ENCODE peak calls at places on chromosomes 6 and 20, in seven cellular contexts. I, M, N, S, U, O and C are unnamed samples.
A peak's percentile ranks its signal among the peaks of the same experiment; 100 is the strongest.

GRCh38 chr20:40738976-40739375 is 49.9 kb upstream of the MAFB start:
- DNase-seq in M (no peak), N (no peak), U (peak; percentile 41), S (no peak), I (no peak), O (no peak), C (no peak)

GRCh38 chr20:38167851-38168760 is 3.0 kb upstream of the TGM2 start:
- DNase-seq in O (peak; percentile 95), S (peak; percentile 73), I (peak; percentile 96), N (peak; percentile 92), U (no peak), M (no peak), C (peak; percentile 43)

GRCh38 chr20:5650191-5650691 is 100.0 kb upstream of the SHLD1 start:
- DNase-seq in S (no peak), U (no peak), N (no peak), M (no peak), I (no peak), O (no peak), C (no peak)

GRCh38 chr6:170291271-170292110 is 613 bp upstream of the DLL1 start:
- DNase-seq in O (no peak), N (no peak), I (no peak), S (peak; percentile 58), M (peak; percentile 91), U (peak; percentile 88), C (peak; percentile 92)

GRCh38 chr6:29828471-29828797 is 809 bp downstream of the HLA-G start:
- DNase-seq in M (no peak), S (no peak), U (peak; percentile 84), N (no peak), I (no peak), O (peak; percentile 40), C (peak; percentile 75)

GRCh38 chr20:59385461-59385860 is 85.0 kb downstream of the EDN3 start:
- DNase-seq in U (peak; percentile 50), S (peak; percentile 77), M (no peak), O (no peak), N (no peak), I (no peak), C (peak; percentile 56)

GRCh38 chr20:36830791-36831691 is 44.9 kb upstream of the TLDC2 start:
- DNase-seq in U (no peak), N (no peak), S (no peak), O (no peak), I (peak; percentile 23), M (no peak), C (no peak)

GRCh38 chr6:54801669-54802068 is 44.9 kb upstream of the FAM83B start:
- DNase-seq in U (no peak), I (peak; percentile 93), N (peak; percentile 92), M (no peak), O (no peak), S (peak; percentile 47), C (no peak)

GRCh38 chr6:122580731-122581130 is 29.5 kb upstream of the PKIB start:
- DNase-seq in O (no peak), I (no peak), S (peak; percentile 27), U (no peak), N (peak; percentile 43), M (no peak), C (no peak)

GRCh38 chr6:142907017-142907470 is 37.9 kb downstream of the HIVEP2 start:
- DNase-seq in N (no peak), U (no peak), I (no peak), O (no peak), M (no peak), S (no peak), C (no peak)

GRCh38 chr20:62822788-62823651 is 6.2 kb downstream of the COL9A3 start:
- DNase-seq in O (peak; percentile 85), S (peak; percentile 77), I (peak; percentile 11), M (no peak), N (no peak), U (peak; percentile 57), C (peak; percentile 77)

DNA sequence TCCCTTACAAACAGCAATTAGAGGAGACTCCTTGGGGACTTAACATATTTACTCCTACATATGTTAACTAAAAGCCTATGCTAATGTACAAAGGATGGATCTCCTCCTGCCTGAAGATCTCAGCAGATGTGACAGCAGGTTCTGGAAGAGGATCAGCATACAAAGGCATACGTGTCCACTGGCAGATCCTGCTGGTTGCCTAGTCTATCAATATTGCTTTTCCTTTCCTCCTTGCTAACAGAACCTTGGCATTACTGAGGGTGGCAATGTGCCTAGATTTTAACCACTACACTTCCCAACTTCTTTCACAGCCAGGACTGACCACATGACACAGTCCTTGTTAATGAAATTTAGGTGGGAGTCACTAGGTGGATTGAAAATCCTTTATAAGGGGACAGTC is 29.6 kb downstream of the PRKN start:
- DNase-seq in M (no peak), O (no peak), S (no peak), I (no peak), N (no peak), U (no peak), C (no peak)
- H2BK120ac ChIP-seq in M (no peak overlapping the region), O (no peak overlapping the region), S (no peak overlapping the region), I (no peak overlapping the region), N (no peak overlapping the region), U (no peak overlapping the region), C (no peak overlapping the region)

GRCh38 chr6:164439331-164439730 is 870.1 kb downstream of the C6orf118 start:
- DNase-seq in N (no peak), O (no peak), U (no peak), S (no peak), I (no peak), M (no peak), C (no peak)

GRCh38 chr6:164436976-164437375 is 872.4 kb downstream of the C6orf118 start:
- DNase-seq in U (no peak), I (no peak), M (no peak), N (no peak), S (no peak), O (no peak), C (no peak)

GRCh38 chr6:164442572-164442971 is 866.8 kb downstream of the C6orf118 start:
- DNase-seq in O (no peak), M (no peak), N (no peak), S (no peak), U (no peak), I (no peak), C (no peak)
- H3K18ac ChIP-seq in O (no peak overlapping the region), M (no peak overlapping the region), N (no peak overlapping the region), S (no peak overlapping the region), U (no peak overlapping the region), I (no peak overlapping the region), C (no peak overlapping the region)

DNA sequence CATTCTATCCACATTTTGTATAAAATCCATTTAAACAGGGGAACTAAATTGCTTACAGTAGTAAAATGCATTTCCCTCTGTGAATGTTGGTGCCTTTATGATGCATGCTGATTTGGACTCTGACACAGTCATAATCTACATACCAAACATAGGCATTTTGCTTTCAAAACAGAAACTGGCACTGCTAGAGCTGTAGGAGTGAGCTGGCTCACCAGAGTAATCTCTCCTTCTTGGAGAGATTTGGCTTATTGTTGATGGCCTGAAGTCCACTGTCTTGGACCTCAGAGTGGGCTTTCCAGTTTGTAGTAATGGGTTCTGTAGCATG is 363.2 kb upstream of the FLRT3 start:
- DNase-seq in S (no peak), N (peak; percentile 20), O (no peak), U (no peak), I (no peak), M (no peak), C (no peak)
- H3K4me2 ChIP-seq in S (no peak overlapping the region), N (no peak overlapping the region), O (no peak overlapping the region), U (no peak overlapping the region), I (no peak overlapping the region), M (no peak overlapping the region), C (no peak overlapping the region)

GRCh38 chr6:159483259-159483658 is 209.8 kb downstream of the SOD2 start:
- DNase-seq in U (no peak), O (no peak), S (no peak), N (no peak), I (no peak), M (no peak), C (no peak)
- H2BK120ac ChIP-seq in U (no peak overlapping the region), O (no peak overlapping the region), S (no peak overlapping the region), N (no peak overlapping the region), I (no peak overlapping the region), M (no peak overlapping the region), C (no peak overlapping the region)

DNA sequence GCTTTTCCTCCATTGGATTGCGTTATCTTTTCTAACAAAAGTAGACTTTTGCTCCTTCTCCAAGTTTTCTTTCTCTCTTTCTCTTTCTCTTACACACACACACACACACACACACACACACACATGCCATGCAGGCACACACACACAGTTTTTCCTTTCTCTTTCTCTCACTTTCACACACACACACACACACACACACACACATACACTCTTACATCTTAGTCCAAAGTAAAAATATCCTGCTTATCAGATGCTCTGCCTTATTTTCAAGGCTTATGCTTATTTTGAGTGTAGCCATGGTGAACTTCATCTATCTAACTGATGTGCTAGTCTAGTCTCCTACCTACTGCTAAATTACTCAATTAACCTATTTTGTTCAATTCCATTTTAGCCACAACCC is 34.4 kb upstream of the RAB23 start:
- DNase-seq in M (no peak), I (peak; percentile 16), O (no peak), N (peak; percentile 80), U (no peak), S (no peak), C (no peak)
- H3K18ac ChIP-seq in M (no peak overlapping the region), I (peak overlapping the region; percentile 91), O (no peak overlapping the region), N (no peak overlapping the region), U (no peak overlapping the region), S (no peak overlapping the region), C (no peak overlapping the region)